ENCODE peak calls at places on chromosomes 6 and 20, in seven cellular contexts. R, E, Y, A, L, V and J are unnamed samples.
A peak's percentile ranks its signal among the peaks of the same experiment; 100 is the strongest.

GRCh38 chr20:24990810-24991252 is 1.7 kb downstream of the APMAP start:
- DNase-seq in R (no peak), E (no peak), Y (no peak), A (peak; percentile 37), L (no peak), V (no peak), J (peak; percentile 46)

GRCh38 chr6:35385457-35386202 is 43.3 kb downstream of the PPARD start:
- DNase-seq in R (no peak), E (peak; percentile 72), Y (peak; percentile 71), A (no peak), L (peak; percentile 53), V (peak; percentile 19), J (no peak)

GRCh38 chr20:36162272-36162966 is 7.9 kb downstream of the EPB41L1 start:
- DNase-seq in R (no peak), E (no peak), Y (no peak), A (no peak), L (no peak), V (no peak), J (no peak)

GRCh38 chr6:14703586-14703985 is 542.3 kb upstream of the JARID2 start:
- DNase-seq in R (no peak), E (peak; percentile 96), Y (no peak), A (no peak), L (no peak), V (no peak), J (no peak)

GRCh38 chr6:18654821-18655220 is 267.7 kb downstream of the RNF144B start:
- DNase-seq in R (no peak), E (no peak), Y (no peak), A (no peak), L (no peak), V (no peak), J (no peak)

GRCh38 chr20:21225215-21225947 is 77.8 kb upstream of the XRN2 start:
- DNase-seq in R (no peak), E (no peak), Y (no peak), A (no peak), L (no peak), V (no peak), J (no peak)

GRCh38 chr6:136932599-136932998 is 10.5 kb downstream of the SLC35D3 start:
- DNase-seq in R (no peak), E (no peak), Y (no peak), A (no peak), L (no peak), V (no peak), J (no peak)

GRCh38 chr6:43846556-43846955 is 76.5 kb downstream of the VEGFA start:
- DNase-seq in R (no peak), E (peak; percentile 11), Y (no peak), A (no peak), L (peak; percentile 48), V (no peak), J (no peak)

GRCh38 chr6:12354499-12354898 is 64.3 kb downstream of the EDN1 start:
- DNase-seq in R (no peak), E (peak; percentile 54), Y (no peak), A (no peak), L (no peak), V (no peak), J (no peak)

GRCh38 chr6:99349620-99350141 is at the start of gene FAXC:
- DNase-seq in R (no peak), E (no peak), Y (peak; percentile 47), A (peak; percentile 47), L (no peak), V (no peak), J (no peak)

GRCh38 chr20:59788811-59789210 is 144.6 kb downstream of the SYCP2 start:
- DNase-seq in R (no peak), E (no peak), Y (no peak), A (no peak), L (no peak), V (no peak), J (no peak)

GRCh38 chr20:2559641-2560040 is 23.3 kb downstream of the TMC2 start:
- DNase-seq in R (peak; percentile 68), E (no peak), Y (no peak), A (no peak), L (no peak), V (no peak), J (no peak)

GRCh38 chr20:51190783-51191180 is 167.9 kb upstream of the KCNG1 start:
- DNase-seq in R (no peak), E (no peak), Y (no peak), A (no peak), L (no peak), V (no peak), J (no peak)
- TF ChIP-seq CTCF in R (no peak), E (no peak), Y (no peak), A (no peak), L (no peak), V (no peak), J (no peak)

GRCh38 chr6:87393026-87393622 is 14.6 kb upstream of the CFAP206 start:
- DNase-seq in R (no peak), E (peak; percentile 57), Y (no peak), A (no peak), L (peak; percentile 47), V (no peak), J (no peak)

GRCh38 chr6:87396595-87397392 is 11.0 kb upstream of the CFAP206 start:
- DNase-seq in R (no peak), E (no peak), Y (no peak), A (no peak), L (no peak), V (no peak), J (no peak)

GRCh38 chr6:87391334-87391733 is 16.4 kb upstream of the CFAP206 start:
- DNase-seq in R (no peak), E (no peak), Y (no peak), A (peak; percentile 55), L (peak; percentile 36), V (no peak), J (no peak)
- TF ChIP-seq CTCF in R (peak; percentile 39), E (peak; percentile 53), Y (no peak), A (peak; percentile 59), L (peak; percentile 70), V (peak; percentile 35), J (peak; percentile 8)

GRCh38 chr6:154277578-154278128 is 79.0 kb downstream of the IPCEF1 start:
- DNase-seq in R (no peak), E (no peak), Y (no peak), A (no peak), L (no peak), V (no peak), J (no peak)
- TF ChIP-seq CTCF in R (peak; percentile 1), E (no peak), Y (no peak), A (no peak), L (peak; percentile 38), V (no peak), J (no peak)

GRCh38 chr6:152980656-152981055 is 2.2 kb downstream of the FBXO5 start:
- DNase-seq in R (no peak), E (no peak), Y (no peak), A (no peak), L (no peak), V (no peak), J (no peak)

GRCh38 chr6:152978058-152978457 is 4.8 kb downstream of the FBXO5 start:
- DNase-seq in R (no peak), E (no peak), Y (no peak), A (no peak), L (no peak), V (no peak), J (no peak)

GRCh38 chr6:152976749-152977148 is 6.1 kb downstream of the FBXO5 start:
- DNase-seq in R (no peak), E (no peak), Y (no peak), A (no peak), L (no peak), V (no peak), J (no peak)

GRCh38 chr6:152981219-152981618 is 1.6 kb downstream of the FBXO5 start:
- DNase-seq in R (no peak), E (no peak), Y (no peak), A (no peak), L (no peak), V (no peak), J (no peak)

DNA sequence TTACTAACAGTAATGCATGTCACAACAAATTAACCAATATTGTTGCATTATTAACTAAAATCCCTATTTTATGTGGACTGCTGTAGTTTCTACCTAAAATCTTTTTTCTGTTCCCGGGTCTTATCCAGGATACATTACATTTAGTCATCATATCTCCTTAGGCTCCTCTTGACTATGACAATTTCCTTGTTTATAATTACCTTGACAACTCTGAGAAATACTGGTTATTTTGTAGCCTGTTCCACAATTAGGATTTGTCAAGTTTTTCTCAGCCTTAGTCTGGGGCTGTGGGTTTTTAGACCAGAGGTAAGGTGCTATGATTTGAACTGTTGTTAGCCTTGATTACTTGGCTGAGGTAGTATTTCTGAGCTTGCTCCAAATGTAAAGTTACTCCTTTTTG is 3.7 kb downstream of the FBXO5 start:
- DNase-seq in R (no peak), E (no peak), Y (no peak), A (no peak), L (no peak), V (no peak), J (no peak)
- TF ChIP-seq CTCF in R (no peak), E (no peak), Y (no peak), A (no peak), L (no peak), V (no peak), J (no peak)